ENCODE peak calls at places on chromosomes 2 and 18, in ten cellular contexts. D is endothelial cell of umbilical vein, C is GM12878, R is HCT116, X is suprapubic skin, W is HepG2, P is vagina, Z is upper lobe of left lung, A is sigmoid colon, N is stomach. I is an unnamed sample.

GRCh38 chr2:74668087-74668486 is 14.0 kb downstream of the SEMA4F start:
- DNase-seq in A (no peak), Z (no peak), D (no peak), X (no peak), P (no peak), N (no peak), C (no peak), W (no peak), R (no peak), I (no peak)

GRCh38 chr2:1770566-1771380 is 26.5 kb upstream of the PXDN start:
- DNase-seq in A (no peak), P (no peak), W (no peak), Z (no peak), C (no peak), N (peak; percentile 18), R (no peak), X (peak; percentile 55), D (no peak), I (no peak)

GRCh38 chr2:235135990-235136561 is 184.3 kb downstream of the SH3BP4 start:
- DNase-seq in D (peak; percentile 63), W (peak; percentile 78), P (peak; percentile 82), R (peak; percentile 77), A (peak; percentile 90), Z (peak; percentile 82), N (peak; percentile 84), C (no peak), X (peak; percentile 91), I (peak; percentile 86)

GRCh38 chr2:241559489-241560180 is 1.1 kb downstream of the BOK start:
- DNase-seq in A (no peak), R (no peak), D (peak; percentile 75), W (peak; percentile 61), C (no peak), N (peak; percentile 46), P (no peak), Z (no peak), X (no peak), I (peak; percentile 41)

GRCh38 chr2:169765523-169765922 is 31.9 kb downstream of the KLHL23 start:
- DNase-seq in W (peak; percentile 52), A (no peak), C (no peak), D (no peak), P (no peak), X (no peak), Z (no peak), R (no peak), N (no peak), I (no peak)

GRCh38 chr2:48567671-48568070 is 37.7 kb downstream of the STON1 start:
- DNase-seq in W (no peak), N (no peak), P (no peak), Z (no peak), C (no peak), R (no peak), X (no peak), A (no peak), D (no peak), I (no peak)

GRCh38 chr2:28311660-28312249 is 80.9 kb upstream of the FOSL2 start:
- DNase-seq in R (no peak), Z (no peak), P (peak; percentile 65), N (no peak), W (no peak), A (no peak), X (no peak), D (no peak), C (no peak), I (no peak)

GRCh38 chr2:217331577-217332139 is 471.8 kb upstream of the TNP1 start:
- DNase-seq in D (peak; percentile 42), N (peak; percentile 36), Z (peak; percentile 29), W (peak; percentile 99), R (no peak), X (no peak), A (no peak), C (no peak), P (no peak), I (no peak)

GRCh38 chr2:66555511-66556324 is 120.8 kb downstream of the MEIS1 start:
- DNase-seq in P (no peak), R (no peak), C (no peak), Z (no peak), A (no peak), N (no peak), W (no peak), X (no peak), D (peak; percentile 74), I (no peak)

GRCh38 chr18:79278896-79279295 is 116.8 kb upstream of the NFATC1 start:
- DNase-seq in W (no peak), N (no peak), A (no peak), C (no peak), D (no peak), X (no peak), R (no peak), P (no peak), Z (no peak), I (no peak)

GRCh38 chr2:209125291-209125690 is 298.6 kb upstream of the MAP2 start:
- DNase-seq in X (no peak), R (no peak), W (no peak), P (no peak), Z (no peak), N (no peak), A (no peak), D (no peak), C (no peak), I (no peak)

GRCh38 chr18:57743008-57743407 is 60.1 kb downstream of the ATP8B1 start:
- DNase-seq in W (no peak), Z (no peak), D (peak; percentile 52), P (peak; percentile 58), C (no peak), X (no peak), N (no peak), R (no peak), A (no peak), I (no peak)

DNA sequence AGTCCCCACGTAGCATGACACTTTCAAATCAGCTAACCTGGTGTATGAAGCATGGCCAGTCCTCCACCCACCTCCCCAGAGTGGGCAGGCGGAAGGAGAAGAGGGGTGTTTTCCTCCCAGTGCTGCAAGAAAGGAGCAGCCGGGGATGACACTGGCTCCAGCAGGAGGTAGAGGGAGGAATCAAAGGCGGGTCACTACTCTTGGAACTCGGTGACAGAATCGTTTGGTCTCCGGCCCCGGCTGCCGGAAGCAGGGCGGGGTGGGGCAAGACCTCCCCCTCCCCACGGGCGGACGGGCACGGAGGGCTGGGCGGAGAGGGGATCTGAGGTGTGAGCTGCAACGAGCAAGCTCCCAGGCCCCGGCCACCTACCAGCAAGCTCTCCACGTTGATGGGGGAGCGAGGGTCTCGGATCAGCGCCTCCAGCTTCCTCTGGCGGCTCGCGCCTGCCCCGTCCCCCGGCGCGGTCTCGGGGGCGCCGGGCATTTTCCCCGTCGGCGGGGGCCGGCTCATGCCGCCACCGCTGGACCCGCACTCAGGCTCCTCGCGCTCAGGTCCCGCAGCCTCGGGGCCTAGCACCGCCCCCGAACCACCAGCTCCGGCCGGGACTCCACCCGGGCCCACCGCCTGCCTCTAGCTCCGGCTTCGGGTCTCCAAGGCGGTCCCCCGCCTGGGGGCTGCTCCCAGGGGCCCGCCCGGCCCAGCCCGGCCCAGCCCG is 652 bp downstream of the ROCK2 start:
- DNase-seq in W (peak; percentile 85), C (no peak), R (no peak), N (peak; percentile 32), D (peak; percentile 42), A (peak; percentile 80), Z (peak; percentile 66), X (no peak), P (no peak), I (peak; percentile 67)
- TF ChIP-seq POLR2A in W (peak; percentile 75), C (no peak), R (no peak), N (no peak), D (no peak), A (no peak), Z (peak; percentile 34), X (peak; percentile 7), P (no peak), I (peak; percentile 62)

GRCh38 chr18:6431659-6432318 is 17.1 kb upstream of the L3MBTL4 start:
- DNase-seq in A (no peak), N (no peak), X (no peak), P (no peak), W (no peak), R (no peak), D (no peak), C (no peak), Z (no peak), I (no peak)
- TF ChIP-seq CTCF in A (no peak), N (no peak), X (no peak), P (no peak), W (no peak), R (no peak), D (no peak), C (no peak), Z (no peak), I (no peak)

DNA sequence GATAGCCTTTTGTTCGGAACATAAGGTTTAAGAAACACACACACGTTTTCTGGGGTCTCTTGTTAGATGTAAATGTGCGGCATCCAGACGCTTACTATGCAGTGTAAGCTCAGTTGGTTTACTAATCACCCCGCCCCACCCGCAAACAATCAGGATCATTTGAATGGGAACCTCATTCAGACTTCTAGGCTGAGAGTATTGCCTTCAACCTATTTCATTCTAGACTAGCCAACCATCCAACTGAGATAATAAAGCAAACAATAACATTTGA is 1.3 kb upstream of the FIGN start:
- DNase-seq in R (no peak), X (no peak), P (no peak), A (no peak), C (no peak), N (no peak), Z (no peak), W (no peak), D (no peak), I (no peak)
- TF ChIP-seq POLR2AphosphoS5 in R (no peak), X (no peak), P (no peak), A (no peak), C (no peak), N (no peak), Z (no peak), W (no peak), D (no peak), I (no peak)

DNA sequence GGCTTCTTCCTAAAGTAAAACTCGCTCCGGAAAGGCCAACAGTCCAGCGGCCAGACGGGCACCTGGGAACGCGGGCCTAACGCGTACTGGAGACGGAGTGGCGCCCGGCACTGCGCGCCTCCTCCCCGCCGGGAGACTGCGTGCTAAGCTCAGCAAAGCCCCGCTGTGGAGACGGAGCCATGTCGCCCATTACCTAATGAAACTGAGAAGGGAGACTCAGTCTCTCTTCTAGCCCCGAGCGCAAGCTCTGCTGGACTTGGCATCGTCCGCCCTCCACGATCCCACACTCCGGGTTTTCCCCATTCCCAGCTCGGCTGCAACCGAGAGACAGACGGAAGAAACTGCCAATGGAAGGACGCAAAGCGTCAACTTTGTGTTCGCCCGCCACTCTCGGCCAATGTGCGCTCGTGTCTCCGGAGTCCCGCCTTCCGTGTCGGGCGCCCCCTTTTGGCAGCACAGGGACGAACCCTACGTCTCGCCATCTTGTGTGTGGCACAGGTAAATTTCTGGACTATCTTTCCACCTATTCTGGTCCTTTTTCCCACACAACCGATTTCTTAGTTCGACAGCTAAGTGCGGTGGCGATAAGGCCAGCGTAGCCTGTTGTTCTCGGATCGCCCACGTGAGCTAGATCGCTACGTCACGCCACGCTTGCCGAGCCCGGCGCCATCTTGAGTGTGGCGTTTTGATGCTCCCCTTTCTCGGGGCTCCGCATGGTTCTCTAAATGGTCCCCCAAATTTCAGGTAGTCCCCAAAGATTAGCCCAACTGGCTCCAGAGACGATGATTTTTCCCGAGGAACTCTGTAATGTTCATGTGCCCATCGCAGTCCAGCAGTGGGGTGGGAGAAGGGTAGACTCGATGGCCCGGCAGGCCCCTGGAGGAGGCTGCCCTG is 1.3 kb upstream of the PTMA start:
- DNase-seq in R (peak; percentile 98), X (peak; percentile 100), W (peak; percentile 95), A (peak; percentile 100), Z (peak; percentile 98), C (peak; percentile 95), D (peak; percentile 98), N (peak; percentile 99), P (peak; percentile 99), I (peak; percentile 98)
- TF ChIP-seq POLR2A in R (no peak), X (peak; percentile 54), W (peak; percentile 79), A (peak; percentile 86), Z (peak; percentile 77), C (no peak), D (peak; percentile 50), N (peak; percentile 43), P (peak; percentile 94), I (peak; percentile 86)